ENCODE peak calls at places on chromosomes 5 and 9, in four cellular contexts. D is HCT116, T is ovary, E is spleen. B is an unnamed sample.
A peak's percentile ranks its signal among the peaks of the same experiment; 100 is the strongest.

GRCh38 chr5:14257995-14258403 is 114.9 kb downstream of the TRIO start:
- DNase-seq in D (no peak), T (no peak), E (no peak), B (no peak)

GRCh38 chr5:56608216-56608925 is 207.0 kb upstream of the MAP3K1 start:
- DNase-seq in D (no peak), T (no peak), E (peak; percentile 77), B (no peak)

GRCh38 chr9:34723141-34723540 is 13.2 kb upstream of the CCL21 start:
- DNase-seq in E (no peak), D (no peak), T (no peak), B (no peak)

GRCh38 chr5:39202594-39203290 is 16.6 kb downstream of the FYB1 start:
- DNase-seq in E (no peak), D (no peak), T (no peak), B (no peak)

GRCh38 chr9:93823245-93824072 is 131.7 kb downstream of the BARX1 start:
- DNase-seq in E (no peak), D (no peak), T (no peak), B (no peak)

GRCh38 chr5:96601811-96602244 is 60.3 kb upstream of the CAST start:
- DNase-seq in D (peak; percentile 53), T (no peak), E (no peak), B (peak; percentile 26)

GRCh38 chr5:76811214-76811613 is 7.6 kb upstream of the F2RL1 start:
- DNase-seq in D (no peak), T (no peak), E (no peak), B (peak; percentile 57)

GRCh38 chr5:123091258-123091987 is 2.4 kb downstream of the PRDM6 start:
- DNase-seq in D (no peak), E (no peak), T (no peak), B (no peak)

GRCh38 chr5:109718632-109719031 is 28.9 kb downstream of the MAN2A1 start:
- DNase-seq in E (no peak), D (no peak), T (no peak), B (no peak)

GRCh38 chr5:66407739-66408138 is 188.5 kb upstream of the MAST4 start:
- DNase-seq in D (no peak), E (no peak), T (no peak), B (no peak)

GRCh38 chr9:115200711-115201505 is 83.0 kb upstream of the TNC start:
- DNase-seq in D (no peak), E (no peak), T (no peak), B (no peak)

DNA sequence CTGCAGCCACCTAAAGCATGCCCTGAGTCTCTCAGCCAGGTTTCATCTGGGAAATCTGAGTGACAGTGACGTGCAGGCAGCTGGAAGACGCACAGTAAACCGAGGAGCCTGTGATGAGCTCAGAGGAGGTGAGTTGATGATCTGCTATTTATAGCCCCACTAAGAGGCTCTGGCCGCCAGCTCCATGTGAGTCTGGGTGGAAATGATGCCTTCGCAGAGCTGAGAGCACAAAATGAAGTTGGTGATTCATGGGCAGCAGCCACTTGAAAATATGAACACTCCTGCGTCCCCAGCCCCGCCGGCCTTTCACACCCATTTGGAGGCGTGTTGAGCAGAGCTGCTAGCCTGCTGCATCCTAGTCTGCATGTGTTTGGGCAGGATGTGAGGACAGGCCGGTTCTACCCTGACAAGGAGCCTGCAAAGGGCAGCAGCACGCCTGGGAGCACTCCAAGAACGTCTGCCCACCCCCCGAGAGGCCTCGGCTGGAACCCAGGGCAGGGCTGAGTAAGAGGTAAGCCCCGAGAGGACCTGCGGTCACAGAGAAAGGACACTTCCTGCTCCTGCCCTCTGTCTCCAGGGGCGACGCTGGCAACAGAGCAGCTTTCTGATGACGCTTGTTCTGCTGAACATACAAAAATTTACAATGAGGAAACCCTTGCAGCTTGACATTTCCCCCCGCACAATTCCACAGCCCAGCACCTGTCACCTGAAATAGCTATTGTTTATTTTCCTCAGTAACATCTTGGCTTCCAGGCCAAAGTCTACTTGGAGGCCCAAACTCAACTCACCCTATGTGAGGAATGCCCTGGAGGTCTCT is 25.1 kb upstream of the CDKN2AIPNL start:
- DNase-seq in D (no peak), T (no peak), E (peak; percentile 90), B (peak; percentile 70)
- TF ChIP-seq POLR2A in D (no peak), T (no peak), E (no peak), B (no peak)

GRCh38 chr5:35674049-35674448 is 56.4 kb downstream of the SPEF2 start:
- DNase-seq in T (no peak), E (no peak), D (no peak), B (no peak)
- TF ChIP-seq POLR2A in T (no peak), E (no peak), D (no peak), B (no peak)

DNA sequence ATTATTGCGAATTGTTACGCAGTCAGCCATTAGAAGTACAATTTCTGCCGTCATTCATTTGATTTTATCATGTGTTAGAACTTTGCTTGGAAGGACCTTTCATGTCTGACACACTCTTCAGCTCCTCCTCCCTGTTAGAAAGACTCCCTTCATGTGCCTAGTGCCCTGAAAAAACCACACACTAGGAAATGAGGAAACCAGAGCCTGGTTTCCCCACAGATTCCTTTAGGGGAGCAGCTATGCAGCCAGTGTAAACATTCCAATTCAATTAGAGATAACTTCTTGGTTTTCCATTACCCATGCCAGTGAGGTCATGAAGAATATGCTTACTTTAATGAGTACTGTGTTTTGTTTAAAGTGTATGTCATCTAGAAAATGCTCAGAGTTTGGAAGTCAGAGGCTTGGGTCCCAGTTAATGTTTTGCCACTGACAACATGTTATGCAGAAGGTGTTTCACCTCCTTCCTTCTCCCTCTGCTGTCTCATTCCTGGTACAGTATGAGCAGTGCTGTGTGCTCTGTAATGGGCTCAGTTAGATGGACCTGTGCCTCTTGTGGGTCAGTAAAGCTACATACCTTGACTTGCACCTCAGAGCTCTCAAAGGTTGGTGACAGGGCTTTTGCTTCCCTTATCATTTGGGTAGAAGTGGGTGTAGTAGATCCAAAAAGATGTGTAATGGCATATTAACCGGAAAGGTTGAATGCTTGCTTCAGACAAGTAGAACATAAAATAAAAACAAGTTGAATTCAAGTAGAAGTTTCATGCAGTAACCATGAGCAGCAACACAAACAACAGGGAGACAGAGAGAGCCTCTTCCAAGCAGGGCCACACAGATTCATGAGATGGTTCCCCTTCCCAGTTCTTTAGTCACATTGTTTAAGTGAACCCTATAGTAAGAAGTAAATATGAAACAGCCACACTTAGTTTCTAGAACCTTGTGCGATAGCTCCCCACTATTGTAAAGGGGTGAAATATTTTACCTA is 52.6 kb upstream of the TNFAIP8 start:
- DNase-seq in T (no peak), D (no peak), E (no peak), B (peak; percentile 49)
- TF ChIP-seq POLR2A in T (no peak), D (no peak), E (no peak), B (no peak)

DNA sequence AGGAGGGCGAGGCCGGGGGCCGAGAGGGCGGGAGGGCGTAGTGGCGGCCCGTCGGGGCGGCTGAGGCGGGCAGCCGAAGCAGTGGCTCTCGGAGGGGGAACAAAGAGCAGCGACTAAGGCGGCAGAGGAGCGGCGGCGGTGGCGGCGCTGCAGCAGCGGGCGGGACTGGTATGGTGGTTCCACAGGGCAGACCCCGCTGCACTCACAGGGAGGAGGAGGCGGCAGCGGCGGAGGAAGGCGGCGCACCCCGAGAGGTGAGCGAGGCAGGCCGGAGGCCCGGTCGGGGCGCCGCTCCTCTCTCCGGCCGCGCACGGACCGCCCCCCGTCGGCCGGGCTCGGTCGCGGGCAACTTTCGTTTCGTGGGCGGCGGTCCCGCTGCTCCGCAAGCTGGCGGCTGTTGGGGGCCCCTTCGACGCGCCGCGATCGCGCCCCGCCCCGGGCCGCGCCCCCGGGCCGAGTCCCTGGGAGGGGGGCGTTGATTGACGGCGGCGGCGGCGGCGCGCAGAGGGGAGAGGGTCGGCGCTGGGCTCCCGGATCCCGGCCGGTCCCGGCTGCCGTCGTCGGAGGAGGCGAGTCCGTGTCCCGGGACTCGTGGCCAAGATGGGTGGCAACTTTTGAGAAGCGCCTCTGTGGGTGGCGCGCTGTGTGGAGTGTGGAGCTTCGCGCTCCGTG is 467 bp downstream of the CNOT6 start:
- DNase-seq in D (no peak), E (peak; percentile 90), T (peak; percentile 61), B (peak; percentile 31)
- TF ChIP-seq POLR2A in D (no peak), E (no peak), T (no peak), B (no peak)

GRCh38 chr9:127793093-127793708 is 7.4 kb downstream of the CDK9 start:
- DNase-seq in D (no peak), E (no peak), T (peak; percentile 39), B (no peak)
- TF ChIP-seq POLR2A in D (no peak), E (no peak), T (no peak), B (no peak)

GRCh38 chr5:151087475-151087874 is 6.6 kb upstream of the TNIP1 start:
- DNase-seq in E (no peak), D (no peak), T (no peak), B (no peak)

GRCh38 chr5:151085517-151086031 is 4.7 kb upstream of the TNIP1 start:
- DNase-seq in T (peak; percentile 71), D (no peak), E (peak; percentile 82), B (no peak)

GRCh38 chr5:151084363-151084762 is 3.5 kb upstream of the TNIP1 start:
- DNase-seq in D (no peak), T (no peak), E (peak; percentile 14), B (no peak)

GRCh38 chr5:151086192-151086869 is 5.5 kb upstream of the TNIP1 start:
- DNase-seq in T (no peak), D (no peak), E (peak; percentile 76), B (no peak)

GRCh38 chr5:151086905-151087360 is 6.1 kb upstream of the TNIP1 start:
- DNase-seq in T (no peak), D (no peak), E (peak; percentile 89), B (no peak)
- TF ChIP-seq POLR2A in T (no peak), D (no peak), E (no peak), B (no peak)

GRCh38 chr9:69179037-69179436 is 5.0 kb downstream of the TJP2 start:
- DNase-seq in T (no peak), D (no peak), E (no peak), B (no peak)
- TF ChIP-seq POLR2A in T (no peak), D (no peak), E (no peak), B (no peak)